ENCODE peak calls at places on chromosomes 16 and 17, in four cellular contexts. S, J, T and P are unnamed samples.

GRCh38 chr16:14495213-14496046 is 134.6 kb downstream of the PARN start:
- DNase-seq in S (no peak), J (no peak), T (no peak), P (no peak)

GRCh38 chr16:84065536-84066132 is 23.0 kb upstream of the SLC38A8 start:
- DNase-seq in S (peak; percentile 46), J (peak; percentile 56), T (peak; percentile 43), P (peak; percentile 23)

GRCh38 chr17:51147641-51148040 is 5.7 kb upstream of the NME1 start:
- DNase-seq in S (no peak), J (no peak), T (no peak), P (no peak)

GRCh38 chr17:60601443-60602384 is 1.7 kb downstream of the PPM1D start:
- DNase-seq in S (peak; percentile 72), J (peak; percentile 48), T (peak; percentile 69), P (no peak)

GRCh38 chr17:39196820-39197331 is 593 bp downstream of the CACNB1 start:
- DNase-seq in S (no peak), J (peak; percentile 57), T (no peak), P (no peak)

GRCh38 chr17:75875182-75875939 is 3.0 kb downstream of the TRIM47 start:
- DNase-seq in S (no peak), J (no peak), T (no peak), P (no peak)

GRCh38 chr17:45906927-45907622 is 12.7 kb downstream of the MAPT start:
- DNase-seq in S (no peak), J (no peak), T (no peak), P (no peak)

GRCh38 chr16:2287916-2288547 is 20.1 kb upstream of the RNPS1 start:
- DNase-seq in S (no peak), J (no peak), T (no peak), P (no peak)

GRCh38 chr16:23006380-23006779 is 142.9 kb downstream of the USP31 start:
- DNase-seq in S (no peak), J (no peak), T (no peak), P (no peak)

GRCh38 chr16:68190745-68191510 is 45.0 kb downstream of the ESRP2 start:
- DNase-seq in S (peak; percentile 50), J (no peak), T (peak; percentile 18), P (no peak)

GRCh38 chr17:77322534-77323412 is 182.0 kb downstream of the SEC14L1 start:
- DNase-seq in S (peak; percentile 99), J (peak; percentile 52), T (no peak), P (peak; percentile 99)

GRCh38 chr17:647340-648197 is 67.1 kb downstream of the VPS53 start:
- DNase-seq in S (no peak), J (no peak), T (no peak), P (no peak)

GRCh38 chr16:1839554-1839953 is 12.5 kb downstream of the FAHD1 start:
- DNase-seq in S (peak; percentile 82), J (no peak), T (no peak), P (peak; percentile 81)

GRCh38 chr17:81309140-81309858 is 14.2 kb upstream of the SLC38A10 start:
- DNase-seq in S (peak; percentile 63), J (peak; percentile 97), T (no peak), P (peak; percentile 53)

GRCh38 chr16:89275837-89276720 is 58.6 kb downstream of the ZNF778 start:
- DNase-seq in S (no peak), J (no peak), T (no peak), P (no peak)

GRCh38 chr17:64349949-64350348 is 40.7 kb downstream of the PECAM1 start:
- DNase-seq in S (no peak), J (no peak), T (no peak), P (no peak)

GRCh38 chr17:45973943-45974859 is 24.8 kb upstream of the STH start:
- DNase-seq in S (no peak), J (no peak), T (no peak), P (no peak)

GRCh38 chr17:49214665-49215360 is 4.3 kb downstream of the ABI3 start:
- DNase-seq in S (no peak), J (no peak), T (no peak), P (no peak)